ENCODE peak calls at places on chromosomes 7 and 10, in six cellular contexts. One of them, this sample, is unnamed.
A peak's percentile ranks its signal among the peaks of the same experiment; 100 is the strongest.

GRCh38 chr10:29102636-29103035 is 186.2 kb upstream of the LYZL1 start:
- DNase-seq in NCI-H1694: no peak
- DNase-seq in germinal center: no peak
- DNase-seq in hepatocyte: no peak
- DNase-seq in COR-L47: no peak
- DNase-seq in NCI-H1092: no peak
- DNase-seq in this sample: no peak

GRCh38 chr7:1646957-1647891 is 22.9 kb upstream of the ELFN1 start:
- DNase-seq in COR-L47: no peak
- DNase-seq in NCI-H1694: peak; percentile 92
- DNase-seq in NCI-H1092: peak; percentile 72
- DNase-seq in germinal center: no peak
- DNase-seq in hepatocyte: no peak
- DNase-seq in this sample: no peak

GRCh38 chr7:64951250-64951848 is 39.5 kb downstream of the ZNF117 start:
- DNase-seq in NCI-H1694: peak; percentile 34
- DNase-seq in germinal center: peak; percentile 36
- DNase-seq in NCI-H1092: peak; percentile 35
- DNase-seq in hepatocyte: peak; percentile 57
- DNase-seq in COR-L47: peak; percentile 43
- DNase-seq in this sample: peak; percentile 86

GRCh38 chr10:46223064-46223480 is 63.7 kb upstream of the ANTXRL start:
- DNase-seq in germinal center: no peak
- DNase-seq in NCI-H1092: no peak
- DNase-seq in NCI-H1694: no peak
- DNase-seq in hepatocyte: no peak
- DNase-seq in COR-L47: no peak
- DNase-seq in this sample: peak; percentile 45

GRCh38 chr10:112548535-112549276 is 101.7 kb downstream of the VTI1A start:
- DNase-seq in NCI-H1092: no peak
- DNase-seq in COR-L47: no peak
- DNase-seq in hepatocyte: no peak
- DNase-seq in NCI-H1694: no peak
- DNase-seq in germinal center: no peak
- DNase-seq in this sample: no peak

GRCh38 chr10:50527438-50528043 is 96.2 kb downstream of the SGMS1 start:
- DNase-seq in germinal center: no peak
- DNase-seq in NCI-H1092: no peak
- DNase-seq in COR-L47: no peak
- DNase-seq in hepatocyte: no peak
- DNase-seq in NCI-H1694: no peak
- DNase-seq in this sample: no peak

GRCh38 chr10:123140164-123140982 is 4.6 kb downstream of the HMX3 start:
- DNase-seq in COR-L47: no peak
- DNase-seq in NCI-H1694: no peak
- DNase-seq in NCI-H1092: no peak
- DNase-seq in hepatocyte: no peak
- DNase-seq in germinal center: no peak
- DNase-seq in this sample: no peak

GRCh38 chr10:122368502-122369254 is 5.8 kb upstream of the PLEKHA1 start:
- DNase-seq in hepatocyte: no peak
- DNase-seq in COR-L47: peak; percentile 70
- DNase-seq in NCI-H1092: no peak
- DNase-seq in NCI-H1694: no peak
- DNase-seq in germinal center: no peak
- DNase-seq in this sample: no peak

GRCh38 chr7:100137851-100138760 is 10.6 kb upstream of the LAMTOR4 start:
- DNase-seq in COR-L47: no peak
- DNase-seq in NCI-H1092: no peak
- DNase-seq in germinal center: peak; percentile 48
- DNase-seq in hepatocyte: no peak
- DNase-seq in NCI-H1694: no peak
- DNase-seq in this sample: peak; percentile 19

GRCh38 chr10:101222683-101223273 is 6.5 kb downstream of the LBX1 start:
- DNase-seq in NCI-H1092: no peak
- DNase-seq in COR-L47: no peak
- DNase-seq in hepatocyte: no peak
- DNase-seq in NCI-H1694: no peak
- DNase-seq in germinal center: no peak
- DNase-seq in this sample: no peak

GRCh38 chr10:77560052-77560451 is 77.6 kb downstream of the KCNMA1 start:
- DNase-seq in NCI-H1694: no peak
- DNase-seq in COR-L47: no peak
- DNase-seq in germinal center: no peak
- DNase-seq in hepatocyte: no peak
- DNase-seq in NCI-H1092: no peak
- DNase-seq in this sample: no peak

GRCh38 chr10:50946991-50947781 is 61.8 kb upstream of the A1CF start:
- DNase-seq in COR-L47: no peak
- DNase-seq in NCI-H1092: no peak
- DNase-seq in hepatocyte: no peak
- DNase-seq in germinal center: no peak
- DNase-seq in NCI-H1694: no peak
- DNase-seq in this sample: no peak

GRCh38 chr10:3455385-3456334 is 283.1 kb upstream of the PITRM1 start:
- DNase-seq in germinal center: no peak
- DNase-seq in hepatocyte: no peak
- DNase-seq in NCI-H1694: no peak
- DNase-seq in COR-L47: no peak
- DNase-seq in NCI-H1092: no peak
- DNase-seq in this sample: no peak

GRCh38 chr10:126907423-126907970 is 2.3 kb downstream of the DOCK1 start:
- DNase-seq in NCI-H1092: no peak
- DNase-seq in germinal center: no peak
- DNase-seq in hepatocyte: no peak
- DNase-seq in COR-L47: no peak
- DNase-seq in NCI-H1694: no peak
- DNase-seq in this sample: no peak

GRCh38 chr7:85172530-85172941 is 14.3 kb downstream of the SEMA3D start:
- DNase-seq in COR-L47: no peak
- DNase-seq in NCI-H1092: no peak
- DNase-seq in hepatocyte: no peak
- DNase-seq in NCI-H1694: no peak
- DNase-seq in germinal center: no peak
- DNase-seq in this sample: no peak

GRCh38 chr7:1917221-1918062 is 247.4 kb downstream of the ELFN1 start:
- DNase-seq in NCI-H1694: no peak
- DNase-seq in hepatocyte: no peak
- DNase-seq in NCI-H1092: no peak
- DNase-seq in COR-L47: peak; percentile 19
- DNase-seq in germinal center: no peak
- DNase-seq in this sample: no peak

GRCh38 chr7:139763330-139763729 is 14.5 kb downstream of the HIPK2 start:
- DNase-seq in NCI-H1694: no peak
- DNase-seq in COR-L47: no peak
- DNase-seq in NCI-H1092: no peak
- DNase-seq in hepatocyte: no peak
- DNase-seq in germinal center: no peak
- DNase-seq in this sample: no peak

GRCh38 chr7:20470082-20470481 is 139.4 kb downstream of the ITGB8 start:
- DNase-seq in NCI-H1092: no peak
- DNase-seq in COR-L47: no peak
- DNase-seq in hepatocyte: no peak
- DNase-seq in NCI-H1694: no peak
- DNase-seq in germinal center: no peak
- DNase-seq in this sample: no peak

GRCh38 chr10:46296629-46297275 is 10.0 kb downstream of the ANTXRL start:
- DNase-seq in NCI-H1694: no peak
- DNase-seq in COR-L47: no peak
- DNase-seq in germinal center: no peak
- DNase-seq in hepatocyte: no peak
- DNase-seq in NCI-H1092: no peak
- DNase-seq in this sample: no peak

GRCh38 chr10:32237644-32238345 is 109.2 kb downstream of the EPC1 start:
- DNase-seq in NCI-H1694: no peak
- DNase-seq in hepatocyte: no peak
- DNase-seq in NCI-H1092: no peak
- DNase-seq in COR-L47: no peak
- DNase-seq in germinal center: no peak
- DNase-seq in this sample: no peak

GRCh38 chr10:14684363-14684762 is 90.3 kb downstream of the FAM107B start:
- DNase-seq in germinal center: no peak
- DNase-seq in NCI-H1694: no peak
- DNase-seq in NCI-H1092: no peak
- DNase-seq in hepatocyte: no peak
- DNase-seq in COR-L47: no peak
- DNase-seq in this sample: no peak

GRCh38 chr10:31142026-31142425 is 110.4 kb upstream of the ZNF438 start:
- DNase-seq in hepatocyte: no peak
- DNase-seq in NCI-H1694: no peak
- DNase-seq in germinal center: no peak
- DNase-seq in COR-L47: no peak
- DNase-seq in NCI-H1092: no peak
- DNase-seq in this sample: no peak